ENCODE peak calls at places on chromosomes 5 and 9, in ten cellular contexts. One of them, this sample, is unnamed.
A peak's percentile ranks its signal among the peaks of the same experiment; 100 is the strongest.

GRCh38 chr5:174800435-174800834 is 76.1 kb downstream of the MSX2 start:
- DNase-seq in endodermal cell: no peak
- DNase-seq in AG04450: no peak
- DNase-seq in CD4-positive, alpha-beta T cell: no peak
- DNase-seq in BJ: no peak
- DNase-seq in GM13976: no peak
- DNase-seq in left ventricle myocardium inferior: no peak
- DNase-seq in WTC11: no peak
- DNase-seq in endothelial cell: no peak
- DNase-seq in GM13977: no peak
- DNase-seq in this sample: no peak

GRCh38 chr5:375921-376871 is 54.7 kb downstream of the AHRR start:
- DNase-seq in endodermal cell: peak; percentile 51
- DNase-seq in AG04450: no peak
- DNase-seq in CD4-positive, alpha-beta T cell: no peak
- DNase-seq in BJ: no peak
- DNase-seq in GM13976: peak; percentile 26
- DNase-seq in left ventricle myocardium inferior: no peak
- DNase-seq in WTC11: peak; percentile 14
- DNase-seq in endothelial cell: no peak
- DNase-seq in GM13977: no peak
- DNase-seq in this sample: no peak

GRCh38 chr5:172943906-172944305 is 15.3 kb upstream of the RPL26L1 start:
- DNase-seq in endodermal cell: no peak
- DNase-seq in AG04450: no peak
- DNase-seq in CD4-positive, alpha-beta T cell: no peak
- DNase-seq in BJ: no peak
- DNase-seq in GM13976: no peak
- DNase-seq in left ventricle myocardium inferior: no peak
- DNase-seq in WTC11: no peak
- DNase-seq in endothelial cell: no peak
- DNase-seq in GM13977: no peak
- DNase-seq in this sample: no peak

GRCh38 chr5:157308826-157309465 is 43.0 kb downstream of the CYFIP2 start:
- DNase-seq in endodermal cell: no peak
- DNase-seq in AG04450: no peak
- DNase-seq in CD4-positive, alpha-beta T cell: no peak
- DNase-seq in BJ: no peak
- DNase-seq in GM13976: no peak
- DNase-seq in left ventricle myocardium inferior: no peak
- DNase-seq in WTC11: no peak
- DNase-seq in endothelial cell: no peak
- DNase-seq in GM13977: no peak
- DNase-seq in this sample: no peak

GRCh38 chr5:116145416-116145815 is 60.6 kb downstream of the COMMD10 start:
- DNase-seq in endodermal cell: no peak
- DNase-seq in AG04450: no peak
- DNase-seq in CD4-positive, alpha-beta T cell: peak; percentile 0
- DNase-seq in BJ: no peak
- DNase-seq in GM13976: no peak
- DNase-seq in left ventricle myocardium inferior: no peak
- DNase-seq in WTC11: no peak
- DNase-seq in endothelial cell: no peak
- DNase-seq in GM13977: no peak
- DNase-seq in this sample: no peak

GRCh38 chr9:129609486-129610192 is 11.3 kb downstream of the C9orf50 start:
- DNase-seq in endodermal cell: peak; percentile 70
- DNase-seq in AG04450: no peak
- DNase-seq in CD4-positive, alpha-beta T cell: peak; percentile 74
- DNase-seq in BJ: no peak
- DNase-seq in GM13976: peak; percentile 79
- DNase-seq in left ventricle myocardium inferior: peak; percentile 51
- DNase-seq in WTC11: no peak
- DNase-seq in endothelial cell: no peak
- DNase-seq in GM13977: peak; percentile 81
- DNase-seq in this sample: peak; percentile 78

GRCh38 chr5:94425396-94425795 is 193.0 kb downstream of the KIAA0825 start:
- DNase-seq in endodermal cell: no peak
- DNase-seq in AG04450: no peak
- DNase-seq in CD4-positive, alpha-beta T cell: no peak
- DNase-seq in BJ: no peak
- DNase-seq in GM13976: no peak
- DNase-seq in left ventricle myocardium inferior: no peak
- DNase-seq in WTC11: no peak
- DNase-seq in endothelial cell: no peak
- DNase-seq in GM13977: no peak
- DNase-seq in this sample: no peak

GRCh38 chr9:128104171-128104618 is 23.3 kb downstream of the PTGES2 start:
- DNase-seq in endodermal cell: no peak
- DNase-seq in AG04450: no peak
- DNase-seq in CD4-positive, alpha-beta T cell: no peak
- DNase-seq in BJ: no peak
- DNase-seq in GM13976: no peak
- DNase-seq in left ventricle myocardium inferior: no peak
- DNase-seq in WTC11: no peak
- DNase-seq in endothelial cell: no peak
- DNase-seq in GM13977: no peak
- DNase-seq in this sample: no peak

GRCh38 chr9:14868418-14868771 is 41.8 kb downstream of the FREM1 start:
- DNase-seq in endodermal cell: no peak
- DNase-seq in AG04450: no peak
- DNase-seq in CD4-positive, alpha-beta T cell: no peak
- DNase-seq in BJ: no peak
- DNase-seq in GM13976: no peak
- DNase-seq in left ventricle myocardium inferior: no peak
- DNase-seq in WTC11: no peak
- DNase-seq in endothelial cell: no peak
- DNase-seq in GM13977: no peak
- DNase-seq in this sample: no peak

GRCh38 chr5:176629853-176630680 is at the start of the genes EIF4E1B and SNCB:
- DNase-seq in endodermal cell: peak; percentile 87
- DNase-seq in AG04450: no peak
- DNase-seq in CD4-positive, alpha-beta T cell: peak; percentile 43
- DNase-seq in BJ: no peak
- DNase-seq in GM13976: peak; percentile 86
- DNase-seq in left ventricle myocardium inferior: no peak
- DNase-seq in WTC11: peak; percentile 72
- DNase-seq in endothelial cell: peak; percentile 71
- DNase-seq in GM13977: peak; percentile 90
- DNase-seq in this sample: peak; percentile 86

GRCh38 chr5:68041293-68041692 is 174.3 kb upstream of the PIK3R1 start:
- DNase-seq in endodermal cell: peak; percentile 51
- DNase-seq in AG04450: no peak
- DNase-seq in CD4-positive, alpha-beta T cell: no peak
- DNase-seq in BJ: no peak
- DNase-seq in GM13976: peak; percentile 12
- DNase-seq in left ventricle myocardium inferior: peak; percentile 33
- DNase-seq in WTC11: no peak
- DNase-seq in endothelial cell: no peak
- DNase-seq in GM13977: no peak
- DNase-seq in this sample: peak; percentile 50

GRCh38 chr5:68484307-68485068 is 268.9 kb downstream of the PIK3R1 start:
- DNase-seq in endodermal cell: no peak
- DNase-seq in AG04450: peak; percentile 89
- DNase-seq in CD4-positive, alpha-beta T cell: no peak
- DNase-seq in BJ: peak; percentile 84
- DNase-seq in GM13976: no peak
- DNase-seq in left ventricle myocardium inferior: no peak
- DNase-seq in WTC11: no peak
- DNase-seq in endothelial cell: no peak
- DNase-seq in GM13977: no peak
- DNase-seq in this sample: no peak

GRCh38 chr5:125659316-125660071 is 763.7 kb upstream of the GRAMD2B start:
- DNase-seq in endodermal cell: no peak
- DNase-seq in AG04450: no peak
- DNase-seq in CD4-positive, alpha-beta T cell: no peak
- DNase-seq in BJ: peak; percentile 28
- DNase-seq in GM13976: no peak
- DNase-seq in left ventricle myocardium inferior: no peak
- DNase-seq in WTC11: no peak
- DNase-seq in endothelial cell: no peak
- DNase-seq in GM13977: no peak
- DNase-seq in this sample: no peak

GRCh38 chr5:80959138-80959537 is 1.0 kb upstream of the RASGRF2 start:
- DNase-seq in endodermal cell: peak; percentile 66
- DNase-seq in AG04450: no peak
- DNase-seq in CD4-positive, alpha-beta T cell: no peak
- DNase-seq in BJ: no peak
- DNase-seq in GM13976: no peak
- DNase-seq in left ventricle myocardium inferior: no peak
- DNase-seq in WTC11: no peak
- DNase-seq in endothelial cell: no peak
- DNase-seq in GM13977: no peak
- DNase-seq in this sample: no peak

GRCh38 chr5:80962630-80963520 is 2.7 kb downstream of the RASGRF2 start:
- DNase-seq in endodermal cell: no peak
- DNase-seq in AG04450: no peak
- DNase-seq in CD4-positive, alpha-beta T cell: no peak
- DNase-seq in BJ: no peak
- DNase-seq in GM13976: no peak
- DNase-seq in left ventricle myocardium inferior: no peak
- DNase-seq in WTC11: no peak
- DNase-seq in endothelial cell: no peak
- DNase-seq in GM13977: no peak
- DNase-seq in this sample: no peak

GRCh38 chr5:80961376-80962281 is 1.5 kb downstream of the RASGRF2 start:
- DNase-seq in endodermal cell: no peak
- DNase-seq in AG04450: no peak
- DNase-seq in CD4-positive, alpha-beta T cell: peak; percentile 39
- DNase-seq in BJ: no peak
- DNase-seq in GM13976: no peak
- DNase-seq in left ventricle myocardium inferior: no peak
- DNase-seq in WTC11: no peak
- DNase-seq in endothelial cell: peak; percentile 18
- DNase-seq in GM13977: no peak
- DNase-seq in this sample: no peak

GRCh38 chr5:80959768-80960442 is at the start of gene RASGRF2:
- DNase-seq in endodermal cell: peak; percentile 88
- DNase-seq in AG04450: no peak
- DNase-seq in CD4-positive, alpha-beta T cell: peak; percentile 53
- DNase-seq in BJ: no peak
- DNase-seq in GM13976: peak; percentile 33
- DNase-seq in left ventricle myocardium inferior: peak; percentile 18
- DNase-seq in WTC11: peak; percentile 69
- DNase-seq in endothelial cell: peak; percentile 56
- DNase-seq in GM13977: peak; percentile 34
- DNase-seq in this sample: peak; percentile 41

GRCh38 chr5:80960531-80961375 is 590 bp downstream of the RASGRF2 start:
- DNase-seq in endodermal cell: peak; percentile 78
- DNase-seq in AG04450: no peak
- DNase-seq in CD4-positive, alpha-beta T cell: peak; percentile 62
- DNase-seq in BJ: no peak
- DNase-seq in GM13976: peak; percentile 28
- DNase-seq in left ventricle myocardium inferior: peak; percentile 28
- DNase-seq in WTC11: peak; percentile 39
- DNase-seq in endothelial cell: peak; percentile 35
- DNase-seq in GM13977: peak; percentile 38
- DNase-seq in this sample: peak; percentile 46
- TF ChIP-seq CTCF in endodermal cell: no peak
- TF ChIP-seq CTCF in AG04450: peak; percentile 4
- TF ChIP-seq CTCF in CD4-positive, alpha-beta T cell: no peak
- TF ChIP-seq CTCF in BJ: no peak
- TF ChIP-seq CTCF in GM13976: no peak
- TF ChIP-seq CTCF in left ventricle myocardium inferior: peak; percentile 40
- TF ChIP-seq CTCF in WTC11: no peak
- TF ChIP-seq CTCF in endothelial cell: no peak
- TF ChIP-seq CTCF in GM13977: no peak
- TF ChIP-seq CTCF in this sample: no peak

DNA sequence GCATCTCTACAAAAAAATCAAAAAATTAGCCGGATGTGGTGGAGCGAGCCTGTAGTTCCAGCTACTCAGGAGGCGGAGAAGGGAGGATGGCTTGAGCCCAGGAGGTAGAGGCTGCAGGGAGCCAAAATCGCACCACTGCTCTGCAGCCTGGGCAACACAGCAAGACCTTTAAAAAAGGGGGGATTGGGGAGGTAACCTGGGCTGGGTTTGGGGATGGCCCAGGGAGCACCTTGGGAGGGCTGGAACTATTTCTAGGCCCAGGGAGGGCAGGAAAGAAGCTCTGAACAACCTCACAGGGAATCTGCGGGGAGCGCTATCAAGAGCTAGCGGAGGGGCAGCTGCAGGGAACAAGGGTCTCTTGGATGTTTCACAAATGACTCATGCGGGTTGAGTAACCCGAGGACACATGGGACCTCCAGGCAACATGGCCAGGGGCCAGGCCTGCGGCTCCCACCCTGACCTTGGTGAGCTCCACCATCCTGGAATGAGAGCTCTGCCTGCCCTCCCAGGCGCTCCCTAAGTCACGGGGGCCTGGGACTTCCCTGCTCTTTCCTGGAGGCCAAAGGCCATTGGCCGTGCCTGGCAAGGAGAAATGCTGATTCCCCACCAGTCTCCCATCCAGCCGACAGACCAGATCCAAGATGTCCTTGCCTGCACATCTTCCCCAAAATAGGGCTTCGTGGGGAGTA is 23.4 kb downstream of the SARDH start:
- DNase-seq in endodermal cell: peak; percentile 56
- DNase-seq in AG04450: no peak
- DNase-seq in CD4-positive, alpha-beta T cell: no peak
- DNase-seq in BJ: no peak
- DNase-seq in GM13976: no peak
- DNase-seq in left ventricle myocardium inferior: peak; percentile 78
- DNase-seq in WTC11: no peak
- DNase-seq in endothelial cell: peak; percentile 2
- DNase-seq in GM13977: no peak
- DNase-seq in this sample: no peak
- TF ChIP-seq CTCF in endodermal cell: no peak
- TF ChIP-seq CTCF in AG04450: no peak
- TF ChIP-seq CTCF in CD4-positive, alpha-beta T cell: no peak
- TF ChIP-seq CTCF in BJ: no peak
- TF ChIP-seq CTCF in GM13976: no peak
- TF ChIP-seq CTCF in left ventricle myocardium inferior: no peak
- TF ChIP-seq CTCF in WTC11: no peak
- TF ChIP-seq CTCF in endothelial cell: no peak
- TF ChIP-seq CTCF in GM13977: no peak
- TF ChIP-seq CTCF in this sample: no peak

GRCh38 chr9:36141288-36141687 is 4.8 kb downstream of the GLIPR2 start:
- DNase-seq in endodermal cell: peak; percentile 81
- DNase-seq in AG04450: no peak
- DNase-seq in CD4-positive, alpha-beta T cell: no peak
- DNase-seq in BJ: no peak
- DNase-seq in GM13976: no peak
- DNase-seq in left ventricle myocardium inferior: no peak
- DNase-seq in WTC11: peak; percentile 46
- DNase-seq in endothelial cell: no peak
- DNase-seq in GM13977: no peak
- DNase-seq in this sample: no peak
- TF ChIP-seq CTCF in endodermal cell: peak; percentile 69
- TF ChIP-seq CTCF in AG04450: peak; percentile 27
- TF ChIP-seq CTCF in CD4-positive, alpha-beta T cell: no peak
- TF ChIP-seq CTCF in BJ: peak; percentile 56
- TF ChIP-seq CTCF in GM13976: no peak
- TF ChIP-seq CTCF in left ventricle myocardium inferior: peak; percentile 40
- TF ChIP-seq CTCF in WTC11: no peak
- TF ChIP-seq CTCF in endothelial cell: no peak
- TF ChIP-seq CTCF in GM13977: no peak
- TF ChIP-seq CTCF in this sample: no peak

DNA sequence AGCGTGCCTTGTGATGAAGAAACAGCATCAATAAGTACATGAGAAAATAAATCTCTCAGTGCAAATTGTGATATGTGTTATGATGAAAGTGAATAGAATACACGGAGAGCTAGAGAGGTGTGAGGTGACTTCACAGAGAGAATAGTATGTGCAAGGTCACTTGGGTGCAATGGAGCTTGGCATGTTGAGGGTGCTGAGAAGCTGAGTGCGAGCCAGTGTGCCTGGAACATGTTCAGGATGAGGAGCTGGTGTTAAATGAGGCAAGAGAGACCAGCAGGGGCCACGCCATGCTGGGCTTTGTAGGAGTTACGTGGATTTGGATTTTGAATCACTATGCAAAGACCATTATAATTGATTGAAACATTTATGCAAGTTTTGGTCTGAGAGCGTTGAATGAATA is 12.8 kb upstream of the RPS23 start:
- DNase-seq in endodermal cell: no peak
- DNase-seq in AG04450: no peak
- DNase-seq in CD4-positive, alpha-beta T cell: no peak
- DNase-seq in BJ: no peak
- DNase-seq in GM13976: no peak
- DNase-seq in left ventricle myocardium inferior: peak; percentile 23
- DNase-seq in WTC11: no peak
- DNase-seq in endothelial cell: no peak
- DNase-seq in GM13977: no peak
- DNase-seq in this sample: no peak
- TF ChIP-seq CTCF in endodermal cell: no peak
- TF ChIP-seq CTCF in AG04450: no peak
- TF ChIP-seq CTCF in CD4-positive, alpha-beta T cell: no peak
- TF ChIP-seq CTCF in BJ: no peak
- TF ChIP-seq CTCF in GM13976: no peak
- TF ChIP-seq CTCF in left ventricle myocardium inferior: no peak
- TF ChIP-seq CTCF in WTC11: no peak
- TF ChIP-seq CTCF in endothelial cell: no peak
- TF ChIP-seq CTCF in GM13977: no peak
- TF ChIP-seq CTCF in this sample: no peak